ENCODE peak calls at places on chromosomes 4 and X, in nine cellular contexts. S is neuronal stem cell; C is H4; I is fibroblast of the conjunctiva; Q is choroid plexus epithelial cell; J is NCI-H1092 treated with DMSO at 0.1 percent for 48 hours; N is effector memory CD8-positive, alpha-beta T cell; E is HCEC 1CT; M is HFFc6. X is an unnamed sample.

GRCh38 chr4:175378372-175378771 is 433.7 kb downstream of the GPM6A start:
- DNase-seq in S (no peak), C (no peak), I (no peak), Q (no peak), J (no peak), N (no peak), E (no peak), M (no peak), X (no peak)

GRCh38 chrX:33001107-33001506 is 210.2 kb downstream of the DMD start:
- DNase-seq in S (no peak), C (no peak), I (no peak), Q (no peak), J (no peak), N (no peak), E (no peak), M (no peak), X (no peak)

GRCh38 chr4:29852537-29852936 is 867.6 kb upstream of the PCDH7 start:
- DNase-seq in S (no peak), C (no peak), I (no peak), Q (no peak), J (peak), N (no peak), E (no peak), M (no peak), X (peak)

GRCh38 chr4:184826315-184827266 is 823 bp upstream of the ACSL1 start:
- DNase-seq in S (no peak), C (no peak), I (no peak), Q (no peak), J (peak), N (peak), E (no peak), M (no peak), X (peak)

GRCh38 chrX:31126205-31126604 is 54.4 kb upstream of the FTHL17 start:
- DNase-seq in S (no peak), C (peak), I (peak), Q (peak), J (no peak), N (no peak), E (no peak), M (peak), X (no peak)

GRCh38 chrX:103398321-103398937 is 22.1 kb downstream of the BEX3 start:
- DNase-seq in S (no peak), C (peak), I (peak), Q (peak), J (no peak), N (no peak), E (peak), M (peak), X (no peak)

GRCh38 chrX:95907081-95907480 is 777.6 kb upstream of the DIAPH2 start:
- DNase-seq in S (no peak), C (no peak), I (no peak), Q (no peak), J (no peak), N (no peak), E (no peak), M (no peak), X (no peak)

GRCh38 chr4:8906668-8906970 is 35.0 kb upstream of the HMX1 start:
- DNase-seq in S (no peak), C (no peak), I (no peak), Q (no peak), J (no peak), N (no peak), E (no peak), M (no peak), X (no peak)

GRCh38 chr4:174828845-174829701 is at the start of gene GLRA3:
- DNase-seq in S (peak), C (no peak), I (peak), Q (peak), J (peak), N (no peak), E (peak), M (no peak), X (peak)

GRCh38 chrX:52839137-52839536 is 28.1 kb downstream of the XAGE5 start:
- DNase-seq in S (no peak), C (no peak), I (no peak), Q (no peak), J (no peak), N (no peak), E (no peak), M (no peak), X (no peak)

GRCh38 chr4:128444544-128445302 is 157.1 kb upstream of the PGRMC2 start:
- DNase-seq in S (no peak), C (no peak), I (no peak), Q (no peak), J (no peak), N (no peak), E (peak), M (no peak), X (no peak)

GRCh38 chrX:151239748-151240147 is 63.4 kb downstream of the GPR50 start:
- DNase-seq in S (peak), C (no peak), I (no peak), Q (no peak), J (no peak), N (no peak), E (no peak), M (no peak), X (no peak)

GRCh38 chrX:7169627-7170026 is 21.7 kb upstream of the PUDP start:
- DNase-seq in S (no peak), C (no peak), I (no peak), Q (no peak), J (no peak), N (no peak), E (no peak), M (no peak), X (no peak)

GRCh38 chr4:56468097-56468422 is 643 bp downstream of the SRP72 start:
- DNase-seq in S (no peak), C (peak), I (no peak), Q (peak), J (peak), N (no peak), E (peak), M (no peak), X (peak)

GRCh38 chr4:109751852-109752251 is 22.0 kb upstream of the PLA2G12A start:
- DNase-seq in S (no peak), C (no peak), I (no peak), Q (no peak), J (no peak), N (no peak), E (no peak), M (no peak), X (no peak)

GRCh38 chr4:133618963-133619362 is 469.9 kb downstream of the PCDH10 start:
- DNase-seq in S (no peak), C (peak), I (no peak), Q (peak), J (no peak), N (no peak), E (no peak), M (no peak), X (no peak)

GRCh38 chrX:1606476-1606875 is 8.4 kb upstream of the ASMT start:
- DNase-seq in S (no peak), C (no peak), I (no peak), Q (no peak), J (no peak), N (no peak), E (no peak), M (no peak), X (no peak)

GRCh38 chrX:14837155-14837554 is 35.7 kb downstream of the FANCB start:
- DNase-seq in S (no peak), C (no peak), I (no peak), Q (no peak), J (no peak), N (no peak), E (no peak), M (no peak), X (no peak)

GRCh38 chr4:6402566-6403399 is 69.6 kb downstream of the PPP2R2C start:
- DNase-seq in S (no peak), C (no peak), I (no peak), Q (peak), J (peak), N (no peak), E (peak), M (no peak), X (no peak)

GRCh38 chrX:130086414-130087207 is 23.7 kb downstream of the ELF4 start:
- DNase-seq in S (no peak), C (no peak), I (no peak), Q (no peak), J (no peak), N (peak), E (no peak), M (no peak), X (no peak)

GRCh38 chr4:100591156-100591876 is 73.5 kb upstream of the EMCN start:
- DNase-seq in S (no peak), C (no peak), I (no peak), Q (peak), J (peak), N (no peak), E (no peak), M (no peak), X (peak)

GRCh38 chr4:43337707-43338106 is 445.2 kb downstream of the GRXCR1 start:
- DNase-seq in S (no peak), C (no peak), I (no peak), Q (peak), J (no peak), N (no peak), E (peak), M (no peak), X (no peak)

GRCh38 chr4:28225689-28226353 is 1365.2 kb downstream of the STIM2 start:
- DNase-seq in S (no peak), C (no peak), I (no peak), Q (peak), J (peak), N (no peak), E (peak), M (no peak), X (no peak)

GRCh38 chr4:169094656-169095231 is 84.7 kb upstream of the CBR4 start:
- DNase-seq in S (no peak), C (no peak), I (no peak), Q (no peak), J (no peak), N (no peak), E (no peak), M (no peak), X (no peak)

GRCh38 chr4:23789765-23790164 is 100.1 kb downstream of the PPARGC1A start:
- DNase-seq in S (no peak), C (peak), I (peak), Q (peak), J (no peak), N (no peak), E (peak), M (peak), X (no peak)